ENCODE peak calls at places on chromosomes 11 and 22, in nine cellular contexts. X is H7, T is stomach, S is AG04450, H is foreskin fibroblast, Z is uterus, N is neuronal stem cell, G is choroid plexus epithelial cell, R is HCT116. Y is an unnamed sample.

GRCh38 chr11:2652857-2653643 is 46.7 kb downstream of the KCNQ1OT1 start:
- DNase-seq in S (no peak), N (no peak), Z (no peak), T (no peak), R (no peak), G (no peak), H (no peak), X (peak), Y (no peak)

GRCh38 chr11:117868815-117869642 is 7.4 kb downstream of the FXYD6 start:
- DNase-seq in X (no peak), H (no peak), N (no peak), R (no peak), G (no peak), T (no peak), S (no peak), Z (no peak), Y (no peak)

GRCh38 chr11:19955660-19956059 is 204.6 kb downstream of the DBX1 start:
- DNase-seq in T (no peak), Z (no peak), S (no peak), N (no peak), H (no peak), X (no peak), G (no peak), R (no peak), Y (no peak)

GRCh38 chr11:99645934-99646333 is 625.2 kb downstream of the CNTN5 start:
- DNase-seq in X (no peak), G (no peak), S (no peak), T (no peak), N (no peak), R (no peak), Z (no peak), H (no peak), Y (no peak)

GRCh38 chr11:1670928-1671371 is 26.0 kb upstream of the KRTAP5-6 start:
- DNase-seq in X (peak), N (no peak), T (no peak), H (no peak), G (no peak), Z (no peak), R (no peak), S (no peak), Y (no peak)

GRCh38 chr22:20456064-20456721 is 18.6 kb upstream of the SCARF2 start:
- DNase-seq in H (peak), X (peak), T (peak), S (peak), Z (peak), G (peak), N (peak), R (peak), Y (peak)

GRCh38 chr22:46229701-46230100 is 20.4 kb downstream of the CDPF1 start:
- DNase-seq in H (peak), N (no peak), S (no peak), G (peak), T (no peak), Z (no peak), X (no peak), R (no peak), Y (no peak)

GRCh38 chr11:58493676-58494075 is 14.2 kb downstream of the OR5B21 start:
- DNase-seq in T (no peak), X (no peak), H (peak), Z (no peak), S (no peak), N (no peak), R (no peak), G (peak), Y (no peak)

GRCh38 chr11:7667460-7667859 is 5.8 kb downstream of the CYB5R2 start:
- DNase-seq in X (peak), T (no peak), N (no peak), G (peak), Z (no peak), R (no peak), S (no peak), H (peak), Y (no peak)

GRCh38 chr11:97461044-97461880 is 1071.4 kb downstream of the JRKL start:
- DNase-seq in H (no peak), R (no peak), S (no peak), X (no peak), N (no peak), G (no peak), Z (no peak), T (no peak), Y (no peak)

GRCh38 chr11:34595391-34595790 is 25.5 kb upstream of the EHF start:
- DNase-seq in G (no peak), N (no peak), R (no peak), T (peak), H (no peak), Z (no peak), S (no peak), X (no peak), Y (no peak)

GRCh38 chr11:19632435-19632834 is 80.2 kb upstream of the NAV2 start:
- DNase-seq in N (no peak), R (no peak), G (peak), Z (no peak), X (no peak), S (no peak), H (peak), T (no peak), Y (no peak)

GRCh38 chr11:132838621-132839020 is 693.7 kb downstream of the OPCML start:
- DNase-seq in R (no peak), H (peak), T (no peak), X (no peak), N (no peak), G (peak), Z (peak), S (no peak), Y (no peak)

GRCh38 chr11:130180491-130180890 is 20.9 kb downstream of the ST14 start:
- DNase-seq in T (no peak), R (no peak), G (peak), H (peak), N (no peak), Z (no peak), X (no peak), S (no peak), Y (no peak)

GRCh38 chr22:46147471-46148267 is 2.7 kb upstream of the PPARA start:
- DNase-seq in R (no peak), N (no peak), H (no peak), T (no peak), X (peak), S (no peak), Z (no peak), G (no peak), Y (no peak)

GRCh38 chr11:124717421-124717785 is 22.3 kb upstream of the NRGN start:
- DNase-seq in R (no peak), X (no peak), H (no peak), Z (no peak), T (no peak), G (peak), S (no peak), N (no peak), Y (no peak)

GRCh38 chr11:33835143-33835878 is 56.6 kb downstream of the LMO2 start:
- DNase-seq in Z (peak), S (peak), X (no peak), T (no peak), H (peak), N (no peak), R (peak), G (peak), Y (peak)

GRCh38 chr11:32531528-32531927 is 52.1 kb upstream of the EIF3M start:
- DNase-seq in X (no peak), N (no peak), H (no peak), R (no peak), S (no peak), Z (no peak), G (peak), T (no peak), Y (no peak)

DNA sequence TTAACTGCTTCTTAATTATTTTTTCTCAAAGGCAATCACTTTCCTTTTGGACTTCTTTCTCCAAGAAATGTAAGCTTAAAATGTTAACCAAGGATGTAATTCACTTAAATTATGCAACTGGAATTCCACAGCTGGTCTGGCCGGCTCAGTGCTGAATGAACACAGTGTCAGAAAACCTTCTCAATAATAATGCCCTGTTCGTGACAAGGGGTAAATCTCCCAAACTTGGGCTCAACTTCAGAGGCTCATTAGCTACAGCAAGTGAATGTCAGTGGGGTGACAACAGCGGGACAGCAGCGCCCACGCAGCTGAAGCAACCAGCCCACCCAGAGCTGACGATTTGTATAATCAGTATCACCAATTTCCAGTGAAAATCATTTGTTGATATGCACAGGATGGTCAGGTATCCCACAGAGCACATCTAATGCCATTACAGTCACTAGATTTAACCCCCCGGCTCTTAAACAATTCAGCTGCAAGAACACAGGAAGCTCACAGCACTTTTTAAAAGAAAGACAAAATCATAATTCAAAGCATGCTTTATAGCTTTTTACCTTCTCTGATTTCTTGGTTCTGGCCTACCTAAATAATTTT is 704.8 kb downstream of the DLG2 start:
- DNase-seq in G (peak), R (no peak), S (no peak), N (no peak), H (no peak), Z (no peak), X (no peak), T (no peak), Y (no peak)
- H3K4me3 ChIP-seq in G (peak), R (no peak), S (no peak), N (no peak), H (no peak), Z (peak), X (no peak), T (no peak), Y (no peak)

GRCh38 chr11:30585892-30586250 is 282 bp downstream of the MPPED2 start:
- DNase-seq in N (no peak), H (no peak), R (no peak), S (no peak), X (no peak), G (no peak), Z (peak), T (no peak), Y (no peak)
- H3K4me3 ChIP-seq in N (peak), H (peak), R (no peak), S (no peak), X (peak), G (peak), Z (peak), T (peak), Y (no peak)

GRCh38 chr22:33898121-33898520 is 22.2 kb downstream of the LARGE1 start:
- DNase-seq in N (no peak), Z (no peak), S (no peak), G (no peak), H (no peak), X (no peak), R (no peak), T (no peak), Y (no peak)
- H3K4me3 ChIP-seq in N (no peak), Z (no peak), S (no peak), G (no peak), H (no peak), X (no peak), R (no peak), T (no peak), Y (no peak)

GRCh38 chr11:65047581-65048422 is 6.8 kb downstream of the SAC3D1 start:
- DNase-seq in Z (peak), R (no peak), T (no peak), N (no peak), X (peak), S (no peak), H (peak), G (peak), Y (no peak)
- H3K4me3 ChIP-seq in Z (peak), R (no peak), T (peak), N (peak), X (peak), S (peak), H (peak), G (peak), Y (no peak)

DNA sequence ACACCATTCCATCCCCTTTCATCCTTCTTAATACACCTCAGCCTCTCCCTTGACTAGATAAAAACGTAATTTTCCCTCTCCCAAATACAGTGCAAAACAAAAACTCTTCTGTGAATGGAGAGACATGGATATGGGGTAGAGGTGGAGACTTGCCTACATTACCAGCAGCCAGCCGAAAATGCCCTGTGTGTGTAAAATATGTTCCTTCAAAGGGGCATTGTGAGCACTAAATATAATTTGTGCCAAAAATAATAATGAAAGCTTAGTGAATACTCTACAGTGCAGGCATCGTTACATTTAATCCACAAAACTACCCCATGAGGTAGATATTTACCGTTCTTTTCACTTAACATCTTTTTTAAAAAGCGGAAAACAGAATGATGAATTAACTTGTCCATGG is 1.0 kb upstream of the TRIM44 start:
- DNase-seq in S (no peak), N (no peak), Z (no peak), T (no peak), H (no peak), G (no peak), R (no peak), X (no peak), Y (no peak)
- H3K4me3 ChIP-seq in S (peak), N (no peak), Z (peak), T (peak), H (peak), G (peak), R (peak), X (no peak), Y (peak)

DNA sequence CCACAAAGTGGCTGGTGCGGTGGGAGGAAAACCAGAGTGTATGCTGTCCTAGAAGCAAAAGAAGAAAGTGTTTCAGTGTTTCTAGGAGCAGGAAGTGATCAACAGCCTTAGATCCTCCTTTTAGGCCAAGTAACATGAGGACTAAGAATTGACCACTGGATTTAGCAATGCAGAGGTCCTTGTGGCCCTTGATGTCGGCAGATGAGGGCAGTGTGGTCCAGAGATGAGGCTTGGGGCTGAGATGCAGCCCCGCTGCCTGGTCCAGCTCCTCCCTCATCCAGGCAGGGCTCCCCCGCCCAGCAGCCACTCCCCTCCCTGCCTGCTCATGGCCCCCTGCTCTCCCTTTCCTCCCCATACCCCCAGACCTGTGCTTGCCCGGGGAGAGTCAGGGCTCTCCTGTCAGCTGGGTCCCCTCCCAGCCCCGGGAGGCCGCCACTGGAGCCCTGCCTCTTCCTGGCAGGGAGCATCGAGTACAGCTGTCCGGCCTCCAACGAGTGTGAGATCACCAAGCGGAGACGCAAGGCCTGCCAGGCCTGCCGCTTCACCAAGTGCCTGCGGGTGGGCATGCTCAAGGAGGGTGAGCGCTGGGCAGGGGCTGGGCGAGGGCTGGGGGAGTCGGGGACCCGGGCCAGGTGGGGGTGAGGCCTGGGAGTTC is 3.7 kb downstream of the TRMT112 start:
- DNase-seq in T (no peak), S (no peak), H (no peak), G (no peak), R (no peak), Z (no peak), X (peak), N (no peak), Y (peak)
- H3K4me3 ChIP-seq in T (no peak), S (no peak), H (no peak), G (no peak), R (no peak), Z (no peak), X (no peak), N (no peak), Y (no peak)

GRCh38 chr11:46332093-46332567 is 15.1 kb upstream of the DGKZ start:
- DNase-seq in T (no peak), H (no peak), R (no peak), X (no peak), S (no peak), N (no peak), G (no peak), Z (no peak), Y (no peak)
- H3K4me3 ChIP-seq in T (peak), H (no peak), R (no peak), X (peak), S (no peak), N (peak), G (no peak), Z (no peak), Y (no peak)

Y was measured in PC-9.